ENCODE peak calls at places on chromosomes 13 and 19, in eight cellular contexts. D is AG09309, C is AG04449, F is ascending aorta, W is uterus, I is WERI-Rb-1, Z is osteoblast, N is psoas muscle. A is an unnamed sample.

GRCh38 chr13:42320375-42320787 is 48.4 kb downstream of the AKAP11 start:
- DNase-seq in Z (no peak), F (no peak), N (no peak), I (no peak), C (no peak), W (no peak), D (no peak), A (no peak)

GRCh38 chr13:110716235-110716505 is 2.7 kb downstream of the ING1 start:
- DNase-seq in W (no peak), D (no peak), N (peak; percentile 63), I (no peak), F (peak; percentile 78), C (no peak), Z (peak; percentile 84), A (peak; percentile 6)

GRCh38 chr19:41426116-41426841 is 895 bp downstream of the B3GNT8 start:
- DNase-seq in W (no peak), F (no peak), I (no peak), N (no peak), D (no peak), C (no peak), Z (peak; percentile 41), A (no peak)

GRCh38 chr19:32362318-32362691 is 16.9 kb downstream of the ZNF507 start:
- DNase-seq in N (no peak), I (no peak), W (no peak), Z (no peak), F (no peak), C (no peak), D (no peak), A (no peak)

GRCh38 chr13:44806841-44807240 is 182.4 kb downstream of the NUFIP1 start:
- DNase-seq in I (no peak), N (no peak), C (no peak), F (no peak), W (no peak), Z (no peak), D (no peak), A (no peak)

GRCh38 chr19:20124879-20125278 is 42.1 kb upstream of the ZNF486 start:
- DNase-seq in N (no peak), W (no peak), Z (no peak), F (no peak), C (no peak), D (no peak), I (no peak), A (no peak)

GRCh38 chr19:51181913-51182419 is 39.9 kb downstream of the SIGLEC7 start:
- DNase-seq in Z (no peak), C (no peak), F (no peak), D (no peak), W (no peak), I (no peak), N (no peak), A (no peak)

GRCh38 chr19:3942790-3943409 is 10.0 kb downstream of the NMRK2 start:
- DNase-seq in C (no peak), N (peak; percentile 71), Z (no peak), D (no peak), W (no peak), F (no peak), I (no peak), A (no peak)

GRCh38 chr13:21016487-21016886 is 44.9 kb downstream of the LATS2 start:
- DNase-seq in F (no peak), W (no peak), I (no peak), N (no peak), D (no peak), Z (no peak), C (no peak), A (no peak)

GRCh38 chr19:3411636-3412035 is 45.3 kb downstream of the NFIC start:
- DNase-seq in F (no peak), W (no peak), D (no peak), I (no peak), C (no peak), N (no peak), Z (peak; percentile 42), A (no peak)

GRCh38 chr19:24140099-24140498 is 53.1 kb downstream of the ZNF254 start:
- DNase-seq in W (no peak), D (peak; percentile 31), F (no peak), I (no peak), Z (no peak), C (no peak), N (no peak), A (peak; percentile 66)

GRCh38 chr13:98478134-98479129 is 98.5 kb downstream of the STK24 start:
- DNase-seq in N (no peak), I (peak; percentile 97), W (no peak), D (no peak), C (no peak), F (no peak), Z (peak; percentile 91), A (peak; percentile 66)

GRCh38 chr19:35755550-35756371 is 1.1 kb downstream of the HSPB6 start:
- DNase-seq in F (peak; percentile 94), W (peak; percentile 97), N (peak; percentile 94), C (no peak), D (no peak), Z (peak; percentile 91), I (no peak), A (peak; percentile 26)

GRCh38 chr13:95924389-95924994 is 128.7 kb downstream of the UGGT2 start:
- DNase-seq in W (no peak), Z (peak; percentile 92), N (no peak), C (peak; percentile 83), F (no peak), I (no peak), D (peak; percentile 89), A (peak; percentile 82)

GRCh38 chr19:39218230-39219007 is 14.4 kb upstream of the SYCN start:
- DNase-seq in D (no peak), I (peak; percentile 89), Z (no peak), C (no peak), W (no peak), F (no peak), N (no peak), A (no peak)

DNA sequence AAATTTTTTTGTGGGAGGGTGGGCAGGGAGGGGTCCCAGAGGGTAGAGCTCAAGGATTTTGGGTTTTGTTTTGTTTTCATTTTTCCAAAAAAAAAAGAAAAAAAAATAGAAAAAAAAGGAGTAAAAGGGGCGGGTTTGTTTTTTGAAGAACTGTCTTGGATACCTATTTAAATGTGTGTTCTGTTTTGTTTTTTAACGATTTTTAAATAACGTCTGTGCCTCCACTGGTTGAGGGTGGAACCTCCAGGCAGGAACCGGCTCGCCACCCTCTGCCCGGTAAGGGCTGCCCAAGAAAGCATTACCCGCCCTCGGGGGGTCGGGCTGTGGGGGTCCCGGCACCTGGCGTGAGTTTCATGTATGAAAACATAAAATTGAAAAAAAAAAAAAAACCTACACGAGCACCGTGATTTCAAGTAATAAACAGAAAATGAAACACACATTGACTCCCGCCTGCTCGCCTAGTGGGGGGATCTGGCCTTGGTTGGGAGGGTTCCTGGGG is 10.4 kb downstream of the MIDN start:
- DNase-seq in I (no peak), D (no peak), Z (no peak), C (no peak), F (no peak), W (no peak), N (no peak), A (no peak)
- H3K4me3 ChIP-seq in I (no peak overlapping the region), D (no peak overlapping the region), Z (no peak overlapping the region), C (no peak overlapping the region), F (peak overlapping the region; percentile 13), W (peak overlapping the region; percentile 6), N (peak overlapping the region; percentile 37), A (no peak overlapping the region)

DNA sequence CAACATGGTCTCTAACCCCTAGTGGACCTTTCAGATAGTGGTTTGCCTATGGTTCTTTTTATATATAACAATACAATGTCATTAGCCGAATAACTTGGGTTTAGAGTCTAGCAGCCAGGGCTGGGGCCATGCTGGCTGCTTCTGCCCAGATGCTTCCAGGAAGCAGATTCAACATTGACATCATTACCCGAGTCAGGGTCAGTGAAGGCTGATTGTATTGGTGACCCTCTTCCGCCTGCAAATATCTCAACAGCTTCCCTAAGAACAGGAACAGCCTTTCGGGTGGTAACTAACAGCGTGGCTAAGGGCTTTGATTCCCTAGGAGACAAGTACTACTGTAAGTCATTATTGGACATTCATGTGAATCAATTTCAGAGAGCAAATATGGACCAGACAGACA is 476.4 kb downstream of the UQCRFS1 start:
- DNase-seq in C (no peak), D (no peak), N (no peak), W (no peak), F (no peak), I (no peak), Z (no peak), A (no peak)
- H3K4me3 ChIP-seq in C (no peak overlapping the region), D (no peak overlapping the region), N (no peak overlapping the region), W (no peak overlapping the region), F (no peak overlapping the region), I (no peak overlapping the region), Z (peak overlapping the region; percentile 42), A (no peak overlapping the region)

DNA sequence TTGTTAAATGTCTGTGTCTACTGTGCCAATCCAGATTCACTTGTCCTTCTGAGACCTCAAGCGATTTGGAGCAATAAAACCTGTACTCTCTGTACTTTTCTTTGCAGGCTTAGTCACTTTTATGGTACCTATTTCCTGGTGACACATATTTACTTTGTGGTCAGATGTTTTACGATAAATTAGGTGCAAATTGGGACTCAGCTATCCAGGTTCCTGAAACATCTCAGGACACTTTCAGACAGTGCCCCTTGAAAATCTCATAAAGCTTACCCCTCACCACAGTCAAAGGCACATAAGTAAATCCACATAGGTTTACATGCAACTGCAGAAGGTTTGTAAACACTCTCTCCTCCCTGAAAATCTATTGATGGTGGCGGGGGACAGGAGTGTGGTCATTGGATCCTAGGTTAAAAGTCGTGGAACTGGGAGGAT is 438.8 kb downstream of the EFNB2 start:
- DNase-seq in W (no peak), D (no peak), I (no peak), F (no peak), Z (peak; percentile 69), N (no peak), C (no peak), A (no peak)
- H3K4me3 ChIP-seq in W (no peak overlapping the region), D (no peak overlapping the region), I (no peak overlapping the region), F (no peak overlapping the region), Z (no peak overlapping the region), N (no peak overlapping the region), C (no peak overlapping the region), A (no peak overlapping the region)

GRCh38 chr13:23695196-23695595 is 125.0 kb downstream of the TNFRSF19 start:
- DNase-seq in F (no peak), D (no peak), Z (no peak), N (no peak), W (no peak), C (no peak), I (no peak), A (no peak)
- H3K4me3 ChIP-seq in F (no peak overlapping the region), D (no peak overlapping the region), Z (no peak overlapping the region), N (peak overlapping the region; percentile 52), W (no peak overlapping the region), C (no peak overlapping the region), I (no peak overlapping the region), A (no peak overlapping the region)

GRCh38 chr19:918152-918437 is 962 bp downstream of the KISS1R start:
- DNase-seq in C (no peak), D (no peak), I (no peak), Z (no peak), W (no peak), N (no peak), F (no peak), A (no peak)
- H3K4me3 ChIP-seq in C (no peak overlapping the region), D (no peak overlapping the region), I (peak overlapping the region; percentile 46), Z (no peak overlapping the region), W (no peak overlapping the region), N (no peak overlapping the region), F (peak overlapping the region; percentile 43), A (no peak overlapping the region)